ENCODE peak calls at places on chromosomes 13 and 19, in seven cellular contexts. V, W, G, K, P, F and U are unnamed samples.

GRCh38 chr13:33218020-33218419 is 67.5 kb downstream of the STARD13 start:
- DNase-seq in K (no peak), V (no peak), P (no peak), F (peak; percentile 68), W (no peak), G (no peak), U (no peak)

GRCh38 chr19:50837300-50837699 is 3.9 kb upstream of the KLK15 start:
- DNase-seq in F (no peak), G (no peak), P (no peak), V (peak; percentile 64), K (no peak), W (no peak), U (no peak)

GRCh38 chr19:49613374-49613773 is 22.4 kb downstream of the PRR12 start:
- DNase-seq in G (no peak), K (peak; percentile 12), W (no peak), F (no peak), P (no peak), V (no peak), U (no peak)

GRCh38 chr19:36837525-36837901 is 674 bp downstream of the ZNF790 start:
- DNase-seq in G (no peak), K (no peak), F (no peak), P (no peak), V (no peak), W (no peak), U (no peak)

GRCh38 chr13:52051400-52051799 is 26.9 kb downstream of the UTP14C start:
- DNase-seq in F (no peak), W (no peak), G (no peak), V (no peak), K (peak; percentile 4), P (no peak), U (no peak)

GRCh38 chr13:51697855-51698254 is 106.1 kb downstream of the DHRS12 start:
- DNase-seq in V (no peak), F (no peak), G (no peak), K (peak; percentile 25), P (no peak), W (no peak), U (no peak)

GRCh38 chr13:30529085-30529815 is 63.5 kb upstream of the HMGB1 start:
- DNase-seq in K (peak; percentile 33), G (no peak), V (no peak), P (no peak), F (peak; percentile 3), W (no peak), U (no peak)

GRCh38 chr13:29991343-29991742 is 140.9 kb upstream of the UBL3 start:
- DNase-seq in K (peak; percentile 72), P (no peak), W (no peak), G (no peak), V (no peak), F (peak; percentile 92), U (no peak)

GRCh38 chr19:49637865-49638350 is 2.0 kb downstream of the RRAS start:
- DNase-seq in K (peak; percentile 81), V (peak; percentile 93), P (peak; percentile 92), W (peak; percentile 85), F (peak; percentile 65), G (no peak), U (peak; percentile 90)

GRCh38 chr13:40666058-40666904 is at the start of gene FOXO1:
- DNase-seq in V (peak; percentile 94), G (peak; percentile 93), K (peak; percentile 81), W (peak; percentile 91), F (peak; percentile 85), P (peak; percentile 94), U (peak; percentile 93)

GRCh38 chr19:43806848-43807247 is 4.6 kb upstream of the LYPD5 start:
- DNase-seq in P (no peak), W (no peak), K (no peak), F (no peak), G (no peak), V (no peak), U (no peak)

GRCh38 chr13:30463820-30464495 is 1.8 kb downstream of the HMGB1 start:
- DNase-seq in V (peak; percentile 79), F (peak; percentile 68), G (peak; percentile 79), P (peak; percentile 56), W (peak; percentile 61), K (peak; percentile 56), U (peak; percentile 90)

GRCh38 chr13:74662895-74663294 is 528.7 kb upstream of the KLF12 start:
- DNase-seq in G (no peak), K (peak; percentile 21), F (no peak), W (no peak), V (no peak), P (peak; percentile 26), U (no peak)

GRCh38 chr19:42563352-42564210 is 31.1 kb downstream of the CEACAM8 start:
- DNase-seq in W (peak; percentile 29), K (peak; percentile 48), G (peak; percentile 58), V (no peak), F (peak; percentile 29), P (no peak), U (no peak)

GRCh38 chr19:16296713-16297112 is 27.9 kb upstream of the KLF2 start:
- DNase-seq in F (no peak), V (no peak), W (peak; percentile 71), K (no peak), P (no peak), G (no peak), U (no peak)

GRCh38 chr19:13965926-13966683 is 13.8 kb downstream of the DCAF15 start:
- DNase-seq in W (no peak), G (no peak), K (no peak), V (no peak), P (no peak), F (no peak), U (no peak)

GRCh38 chr19:14165986-14166385 is 29.6 kb upstream of the ASF1B start:
- DNase-seq in F (no peak), K (no peak), G (no peak), V (no peak), W (no peak), P (no peak), U (no peak)

GRCh38 chr13:97318532-97318931 is 96.4 kb downstream of the MBNL2 start:
- DNase-seq in W (no peak), G (no peak), K (no peak), F (no peak), P (no peak), V (no peak), U (no peak)

GRCh38 chr13:109743706-109744453 is 42.5 kb downstream of the IRS2 start:
- DNase-seq in F (peak; percentile 67), V (no peak), G (peak; percentile 1), K (peak; percentile 25), P (no peak), W (no peak), U (no peak)

GRCh38 chr13:111451402-111451801 is 131.0 kb downstream of the TEX29 start:
- DNase-seq in P (no peak), G (no peak), V (no peak), W (no peak), K (no peak), F (no peak), U (no peak)

GRCh38 chr19:12965017-12965811 is 4.2 kb upstream of the DAND5 start:
- DNase-seq in F (peak; percentile 74), W (peak; percentile 88), K (peak; percentile 65), G (peak; percentile 85), V (peak; percentile 92), P (peak; percentile 84), U (peak; percentile 90)

GRCh38 chr13:52405369-52405766 is 604 bp downstream of the THSD1 start:
- DNase-seq in G (no peak), P (no peak), W (no peak), V (no peak), K (peak; percentile 19), F (no peak), U (no peak)

DNA sequence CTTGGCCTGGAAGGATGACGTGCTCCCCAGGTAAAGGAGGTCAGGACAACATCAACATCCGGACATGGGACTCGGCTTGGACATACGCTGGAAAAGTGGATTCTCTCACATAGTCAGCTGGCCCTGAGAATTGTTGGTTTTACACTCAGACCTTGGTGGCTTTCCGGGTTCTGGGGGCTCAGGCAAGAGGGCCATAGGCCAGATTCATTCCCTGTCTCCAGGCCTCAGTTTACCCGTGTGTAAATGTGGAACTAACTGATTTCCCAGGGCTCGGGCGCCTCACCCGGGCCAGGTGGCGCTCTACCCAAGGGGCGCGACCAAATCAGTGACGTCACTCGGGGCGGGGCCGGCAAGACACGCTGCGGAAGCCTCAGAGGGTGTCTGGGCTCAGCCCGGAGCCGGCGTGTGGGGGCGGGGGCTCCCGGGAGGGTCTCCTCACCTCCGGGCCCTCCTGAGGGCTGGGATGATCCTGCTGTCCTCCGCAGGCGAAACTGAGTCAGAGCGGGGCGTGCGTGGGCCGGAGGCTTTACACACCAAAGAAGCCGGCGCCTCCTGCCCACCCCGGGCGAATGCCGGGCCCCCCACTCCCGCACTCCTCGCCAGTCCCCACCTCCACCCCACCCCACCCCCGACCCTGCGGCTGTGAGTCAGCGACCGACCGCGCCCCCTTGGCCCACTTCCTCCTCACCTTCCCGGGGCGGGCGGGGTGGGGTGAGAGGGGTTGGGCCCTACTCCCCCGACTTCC is 861 bp upstream of the VASP start:
- DNase-seq in P (peak; percentile 97), F (peak; percentile 93), G (peak; percentile 97), W (peak; percentile 97), K (peak; percentile 86), V (peak; percentile 98), U (peak; percentile 99)
- TF ChIP-seq CTCF in P (peak; percentile 57), F (peak; percentile 61), G (peak; percentile 85), W (peak; percentile 52), K (peak; percentile 44), V (peak; percentile 66), U (peak; percentile 50)

GRCh38 chr13:71316964-71317363 is 550.0 kb downstream of the DACH1 start:
- DNase-seq in P (no peak), V (no peak), W (no peak), K (no peak), F (no peak), G (no peak), U (no peak)

DNA sequence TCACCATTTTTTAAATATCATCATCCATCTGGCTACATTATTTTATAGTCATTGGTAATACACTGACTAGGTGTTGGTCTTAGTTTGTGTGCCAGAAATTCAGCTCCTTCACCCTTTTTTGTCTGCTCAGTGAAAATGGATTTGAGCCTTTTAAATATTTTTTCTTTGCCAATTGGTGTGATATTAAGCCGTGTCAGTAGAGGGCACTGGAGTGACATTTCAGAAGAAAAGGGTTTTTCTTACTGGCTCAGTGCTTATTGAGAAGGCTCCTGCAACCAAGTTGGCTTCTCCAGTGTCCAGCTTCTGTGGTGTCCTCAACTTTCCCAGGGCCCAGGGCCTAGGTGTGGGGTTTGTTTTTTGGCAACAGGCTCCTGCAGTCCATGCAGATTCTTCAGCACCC is 546.6 kb downstream of the DACH1 start:
- DNase-seq in F (peak; percentile 6), P (no peak), K (no peak), V (no peak), G (peak; percentile 2), W (no peak), U (no peak)
- TF ChIP-seq CTCF in F (peak; percentile 41), P (no peak), K (no peak), V (no peak), G (peak; percentile 73), W (no peak), U (peak; percentile 63)

DNA sequence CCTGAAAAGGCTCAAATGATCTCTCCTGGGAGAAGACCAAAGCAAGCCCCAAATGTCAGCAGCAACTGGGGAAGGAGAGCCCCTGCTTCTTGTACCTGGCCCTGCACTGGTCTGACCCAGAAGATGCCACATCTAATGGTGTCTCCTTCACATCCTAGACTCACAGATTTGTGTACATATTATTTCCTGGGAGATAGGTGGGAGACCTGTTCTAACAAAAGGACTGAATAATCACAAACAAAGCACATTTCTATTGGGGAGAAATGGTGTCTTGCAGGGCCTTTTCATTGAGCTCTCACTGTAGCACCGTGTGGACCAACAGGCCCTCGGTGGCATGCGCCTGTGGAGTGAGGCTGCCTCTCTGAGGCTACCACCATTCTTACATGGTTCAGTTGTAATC is 929 bp upstream of the SACS start:
- DNase-seq in K (no peak), V (no peak), P (no peak), G (no peak), F (no peak), W (no peak), U (no peak)
- TF ChIP-seq CTCF in K (no peak), V (no peak), P (no peak), G (no peak), F (no peak), W (no peak), U (no peak)

GRCh38 chr19:11460207-11460606 is 20.6 kb downstream of the ELAVL3 start:
- DNase-seq in W (no peak), G (no peak), V (no peak), K (no peak), P (no peak), F (no peak), U (no peak)
- TF ChIP-seq CTCF in W (no peak), G (peak; percentile 54), V (no peak), K (peak; percentile 29), P (peak; percentile 23), F (no peak), U (no peak)